ENCODE peak calls at places on chromosomes 1 and 21, in five cellular contexts. One of them, this sample, is unnamed.

GRCh38 chr1:48555271-48555670 is 83.3 kb upstream of the SPATA6 start:
- DNase-seq in D341Med: no peak
- DNase-seq in fibroblast of the conjunctiva: no peak
- DNase-seq in astrocyte: no peak
- DNase-seq in NCI-H774: no peak
- DNase-seq in this sample: no peak

GRCh38 chr1:178399177-178399728 is 97.5 kb downstream of the CLEC20A start:
- DNase-seq in astrocyte: no peak
- DNase-seq in NCI-H774: no peak
- DNase-seq in fibroblast of the conjunctiva: no peak
- DNase-seq in D341Med: no peak
- DNase-seq in this sample: peak; percentile 25

GRCh38 chr1:154557939-154558609 is 388 bp downstream of the UBE2Q1 start:
- DNase-seq in astrocyte: no peak
- DNase-seq in NCI-H774: peak; percentile 41
- DNase-seq in fibroblast of the conjunctiva: no peak
- DNase-seq in D341Med: no peak
- DNase-seq in this sample: no peak

GRCh38 chr1:245201827-245202226 is 47.0 kb downstream of the KIF26B start:
- DNase-seq in astrocyte: no peak
- DNase-seq in NCI-H774: no peak
- DNase-seq in fibroblast of the conjunctiva: no peak
- DNase-seq in D341Med: no peak
- DNase-seq in this sample: no peak

GRCh38 chr1:201606096-201606495 is 67.2 kb downstream of the NAV1 start:
- DNase-seq in NCI-H774: no peak
- DNase-seq in astrocyte: no peak
- DNase-seq in fibroblast of the conjunctiva: no peak
- DNase-seq in D341Med: no peak
- DNase-seq in this sample: no peak

GRCh38 chr1:208203127-208203847 is 40.9 kb downstream of the PLXNA2 start:
- DNase-seq in astrocyte: peak; percentile 84
- DNase-seq in D341Med: no peak
- DNase-seq in fibroblast of the conjunctiva: peak; percentile 40
- DNase-seq in NCI-H774: peak; percentile 83
- DNase-seq in this sample: no peak

GRCh38 chr1:25909062-25909461 is 2.8 kb upstream of the STMN1 start:
- DNase-seq in astrocyte: no peak
- DNase-seq in D341Med: no peak
- DNase-seq in fibroblast of the conjunctiva: no peak
- DNase-seq in NCI-H774: no peak
- DNase-seq in this sample: no peak

GRCh38 chr21:18951291-18952038 is 547.9 kb upstream of the TMPRSS15 start:
- DNase-seq in fibroblast of the conjunctiva: no peak
- DNase-seq in NCI-H774: no peak
- DNase-seq in astrocyte: no peak
- DNase-seq in D341Med: peak; percentile 59
- DNase-seq in this sample: peak; percentile 62

GRCh38 chr1:237429252-237429651 is 387.3 kb downstream of the RYR2 start:
- DNase-seq in NCI-H774: no peak
- DNase-seq in fibroblast of the conjunctiva: no peak
- DNase-seq in astrocyte: no peak
- DNase-seq in D341Med: no peak
- DNase-seq in this sample: no peak

GRCh38 chr1:207495816-207496792 is at the start of gene CR1:
- DNase-seq in fibroblast of the conjunctiva: no peak
- DNase-seq in D341Med: peak; percentile 41
- DNase-seq in NCI-H774: no peak
- DNase-seq in astrocyte: peak; percentile 3
- DNase-seq in this sample: peak; percentile 51

GRCh38 chr21:42142141-42142540 is 71.0 kb downstream of the UMODL1 start:
- DNase-seq in fibroblast of the conjunctiva: no peak
- DNase-seq in NCI-H774: no peak
- DNase-seq in D341Med: no peak
- DNase-seq in astrocyte: no peak
- DNase-seq in this sample: no peak

GRCh38 chr1:220331318-220331717 is 59.1 kb upstream of the RAB3GAP2 start:
- DNase-seq in NCI-H774: no peak
- DNase-seq in fibroblast of the conjunctiva: no peak
- DNase-seq in astrocyte: no peak
- DNase-seq in D341Med: no peak
- DNase-seq in this sample: no peak

GRCh38 chr1:40257313-40257687 is 736 bp upstream of the ZMPSTE24 start:
- DNase-seq in D341Med: no peak
- DNase-seq in NCI-H774: peak; percentile 66
- DNase-seq in fibroblast of the conjunctiva: no peak
- DNase-seq in astrocyte: peak; percentile 62
- DNase-seq in this sample: peak; percentile 30

GRCh38 chr1:172356620-172357019 is 63.9 kb upstream of the C1orf105 start:
- DNase-seq in D341Med: no peak
- DNase-seq in NCI-H774: no peak
- DNase-seq in fibroblast of the conjunctiva: no peak
- DNase-seq in astrocyte: peak; percentile 82
- DNase-seq in this sample: no peak

GRCh38 chr1:60069691-60070090 is 3.9 kb downstream of the C1orf87 start:
- DNase-seq in astrocyte: no peak
- DNase-seq in D341Med: no peak
- DNase-seq in NCI-H774: no peak
- DNase-seq in fibroblast of the conjunctiva: no peak
- DNase-seq in this sample: no peak

GRCh38 chr1:12542138-12542465 is 75.9 kb downstream of the DHRS3 start:
- DNase-seq in NCI-H774: no peak
- DNase-seq in D341Med: peak; percentile 16
- DNase-seq in astrocyte: no peak
- DNase-seq in fibroblast of the conjunctiva: no peak
- DNase-seq in this sample: no peak

GRCh38 chr1:205240118-205240517 is 12.4 kb downstream of the TMCC2 start:
- DNase-seq in fibroblast of the conjunctiva: no peak
- DNase-seq in D341Med: peak; percentile 61
- DNase-seq in astrocyte: no peak
- DNase-seq in NCI-H774: no peak
- DNase-seq in this sample: no peak

GRCh38 chr21:32278068-32278467 is 781 bp downstream of the MIS18A start:
- DNase-seq in astrocyte: no peak
- DNase-seq in NCI-H774: no peak
- DNase-seq in fibroblast of the conjunctiva: no peak
- DNase-seq in D341Med: no peak
- DNase-seq in this sample: no peak

GRCh38 chr1:21321963-21322680 is 31.9 kb upstream of the ECE1 start:
- DNase-seq in fibroblast of the conjunctiva: no peak
- DNase-seq in NCI-H774: no peak
- DNase-seq in astrocyte: no peak
- DNase-seq in D341Med: no peak
- DNase-seq in this sample: peak; percentile 65

GRCh38 chr1:233627823-233628222 is 13.9 kb downstream of the KCNK1 start:
- DNase-seq in D341Med: no peak
- DNase-seq in astrocyte: no peak
- DNase-seq in NCI-H774: no peak
- DNase-seq in fibroblast of the conjunctiva: no peak
- DNase-seq in this sample: no peak

GRCh38 chr1:172352435-172352834 is 68.0 kb upstream of the C1orf105 start:
- DNase-seq in NCI-H774: no peak
- DNase-seq in D341Med: no peak
- DNase-seq in fibroblast of the conjunctiva: no peak
- DNase-seq in astrocyte: peak; percentile 77
- DNase-seq in this sample: no peak

This sample was measured in H9.